ENCODE peak calls at places on chromosomes 16 and 17, in nine cellular contexts. One of them, this sample, is unnamed.

GRCh38 chr17:78396436-78397335 is 18.2 kb downstream of the PGS1 start:
- DNase-seq in M059J: no peak
- DNase-seq in activated T-cell treated with anti-CD3 and anti-CD28 coated beads, Interleukin-2, amount 50 U/mL, for 72 hours: no peak
- DNase-seq in NCI-H524: no peak
- DNase-seq in activated naive CD8-positive, alpha-beta T cell treated with anti-CD3 and anti-CD28 coated beads for 36 hours: no peak
- DNase-seq in HFFc6: no peak
- DNase-seq in GOT3: no peak
- DNase-seq in left ventricle myocardium inferior: peak; percentile 58
- DNase-seq in cerebellar cortex: no peak
- DNase-seq in this sample: no peak

GRCh38 chr17:77601054-77601979 is 357.2 kb upstream of the TNRC6C start:
- DNase-seq in GOT3: no peak
- DNase-seq in M059J: no peak
- DNase-seq in left ventricle myocardium inferior: peak; percentile 73
- DNase-seq in cerebellar cortex: peak; percentile 34
- DNase-seq in activated T-cell treated with anti-CD3 and anti-CD28 coated beads, Interleukin-2, amount 50 U/mL, for 72 hours: no peak
- DNase-seq in activated naive CD8-positive, alpha-beta T cell treated with anti-CD3 and anti-CD28 coated beads for 36 hours: no peak
- DNase-seq in NCI-H524: no peak
- DNase-seq in HFFc6: no peak
- DNase-seq in this sample: no peak

GRCh38 chr17:72591500-72592241 is 470.9 kb downstream of the SOX9 start:
- DNase-seq in activated T-cell treated with anti-CD3 and anti-CD28 coated beads, Interleukin-2, amount 50 U/mL, for 72 hours: peak; percentile 18
- DNase-seq in GOT3: no peak
- DNase-seq in HFFc6: no peak
- DNase-seq in left ventricle myocardium inferior: no peak
- DNase-seq in NCI-H524: peak; percentile 45
- DNase-seq in M059J: peak; percentile 53
- DNase-seq in activated naive CD8-positive, alpha-beta T cell treated with anti-CD3 and anti-CD28 coated beads for 36 hours: peak; percentile 20
- DNase-seq in cerebellar cortex: no peak
- DNase-seq in this sample: no peak

GRCh38 chr16:63714876-63715275 is 1407.0 kb downstream of the CDH11 start:
- DNase-seq in left ventricle myocardium inferior: no peak
- DNase-seq in HFFc6: no peak
- DNase-seq in M059J: no peak
- DNase-seq in activated naive CD8-positive, alpha-beta T cell treated with anti-CD3 and anti-CD28 coated beads for 36 hours: no peak
- DNase-seq in cerebellar cortex: no peak
- DNase-seq in GOT3: no peak
- DNase-seq in NCI-H524: no peak
- DNase-seq in activated T-cell treated with anti-CD3 and anti-CD28 coated beads, Interleukin-2, amount 50 U/mL, for 72 hours: no peak
- DNase-seq in this sample: peak; percentile 44

GRCh38 chr17:81305051-81305630 is 10.0 kb upstream of the SLC38A10 start:
- DNase-seq in cerebellar cortex: no peak
- DNase-seq in activated naive CD8-positive, alpha-beta T cell treated with anti-CD3 and anti-CD28 coated beads for 36 hours: no peak
- DNase-seq in M059J: no peak
- DNase-seq in HFFc6: no peak
- DNase-seq in GOT3: no peak
- DNase-seq in left ventricle myocardium inferior: no peak
- DNase-seq in NCI-H524: peak; percentile 95
- DNase-seq in activated T-cell treated with anti-CD3 and anti-CD28 coated beads, Interleukin-2, amount 50 U/mL, for 72 hours: no peak
- DNase-seq in this sample: no peak

GRCh38 chr17:45342306-45342705 is 25.5 kb upstream of the MAP3K14 start:
- DNase-seq in GOT3: no peak
- DNase-seq in activated naive CD8-positive, alpha-beta T cell treated with anti-CD3 and anti-CD28 coated beads for 36 hours: no peak
- DNase-seq in cerebellar cortex: no peak
- DNase-seq in HFFc6: no peak
- DNase-seq in left ventricle myocardium inferior: no peak
- DNase-seq in NCI-H524: no peak
- DNase-seq in activated T-cell treated with anti-CD3 and anti-CD28 coated beads, Interleukin-2, amount 50 U/mL, for 72 hours: no peak
- DNase-seq in M059J: no peak
- DNase-seq in this sample: no peak

GRCh38 chr16:10668322-10669045 is 26.2 kb downstream of the TEKT5 start:
- DNase-seq in NCI-H524: peak; percentile 60
- DNase-seq in activated T-cell treated with anti-CD3 and anti-CD28 coated beads, Interleukin-2, amount 50 U/mL, for 72 hours: peak; percentile 26
- DNase-seq in left ventricle myocardium inferior: no peak
- DNase-seq in cerebellar cortex: peak; percentile 11
- DNase-seq in GOT3: no peak
- DNase-seq in activated naive CD8-positive, alpha-beta T cell treated with anti-CD3 and anti-CD28 coated beads for 36 hours: peak; percentile 3
- DNase-seq in HFFc6: no peak
- DNase-seq in M059J: no peak
- DNase-seq in this sample: no peak

GRCh38 chr17:66126231-66126630 is 65.7 kb downstream of the CEP112 start:
- DNase-seq in GOT3: no peak
- DNase-seq in M059J: no peak
- DNase-seq in NCI-H524: no peak
- DNase-seq in activated naive CD8-positive, alpha-beta T cell treated with anti-CD3 and anti-CD28 coated beads for 36 hours: no peak
- DNase-seq in left ventricle myocardium inferior: no peak
- DNase-seq in HFFc6: no peak
- DNase-seq in activated T-cell treated with anti-CD3 and anti-CD28 coated beads, Interleukin-2, amount 50 U/mL, for 72 hours: no peak
- DNase-seq in cerebellar cortex: no peak
- DNase-seq in this sample: no peak

GRCh38 chr16:88298882-88299745 is 83.6 kb upstream of the ZNF469 start:
- DNase-seq in GOT3: no peak
- DNase-seq in left ventricle myocardium inferior: no peak
- DNase-seq in M059J: peak; percentile 26
- DNase-seq in HFFc6: peak; percentile 40
- DNase-seq in activated naive CD8-positive, alpha-beta T cell treated with anti-CD3 and anti-CD28 coated beads for 36 hours: no peak
- DNase-seq in NCI-H524: no peak
- DNase-seq in cerebellar cortex: no peak
- DNase-seq in activated T-cell treated with anti-CD3 and anti-CD28 coated beads, Interleukin-2, amount 50 U/mL, for 72 hours: peak; percentile 6
- DNase-seq in this sample: no peak

GRCh38 chr16:47493358-47494337 is 32.5 kb downstream of the PHKB start:
- DNase-seq in left ventricle myocardium inferior: no peak
- DNase-seq in M059J: no peak
- DNase-seq in cerebellar cortex: no peak
- DNase-seq in NCI-H524: no peak
- DNase-seq in HFFc6: no peak
- DNase-seq in activated naive CD8-positive, alpha-beta T cell treated with anti-CD3 and anti-CD28 coated beads for 36 hours: no peak
- DNase-seq in GOT3: no peak
- DNase-seq in activated T-cell treated with anti-CD3 and anti-CD28 coated beads, Interleukin-2, amount 50 U/mL, for 72 hours: no peak
- DNase-seq in this sample: no peak

GRCh38 chr16:56679813-56680212 is 2.5 kb upstream of the MT1X start:
- DNase-seq in left ventricle myocardium inferior: no peak
- DNase-seq in M059J: peak; percentile 67
- DNase-seq in GOT3: no peak
- DNase-seq in cerebellar cortex: no peak
- DNase-seq in activated naive CD8-positive, alpha-beta T cell treated with anti-CD3 and anti-CD28 coated beads for 36 hours: no peak
- DNase-seq in activated T-cell treated with anti-CD3 and anti-CD28 coated beads, Interleukin-2, amount 50 U/mL, for 72 hours: peak; percentile 52
- DNase-seq in HFFc6: no peak
- DNase-seq in NCI-H524: no peak
- DNase-seq in this sample: no peak

GRCh38 chr16:4114257-4115208 is 1.7 kb downstream of the ADCY9 start:
- DNase-seq in GOT3: no peak
- DNase-seq in activated naive CD8-positive, alpha-beta T cell treated with anti-CD3 and anti-CD28 coated beads for 36 hours: no peak
- DNase-seq in M059J: peak; percentile 12
- DNase-seq in NCI-H524: no peak
- DNase-seq in activated T-cell treated with anti-CD3 and anti-CD28 coated beads, Interleukin-2, amount 50 U/mL, for 72 hours: no peak
- DNase-seq in HFFc6: no peak
- DNase-seq in cerebellar cortex: no peak
- DNase-seq in left ventricle myocardium inferior: peak; percentile 21
- DNase-seq in this sample: no peak

GRCh38 chr17:2798679-2799078 is 2.4 kb downstream of the RAP1GAP2 start:
- DNase-seq in M059J: no peak
- DNase-seq in left ventricle myocardium inferior: no peak
- DNase-seq in GOT3: no peak
- DNase-seq in cerebellar cortex: no peak
- DNase-seq in NCI-H524: no peak
- DNase-seq in activated T-cell treated with anti-CD3 and anti-CD28 coated beads, Interleukin-2, amount 50 U/mL, for 72 hours: no peak
- DNase-seq in activated naive CD8-positive, alpha-beta T cell treated with anti-CD3 and anti-CD28 coated beads for 36 hours: no peak
- DNase-seq in HFFc6: no peak
- DNase-seq in this sample: no peak

GRCh38 chr17:8015957-8016631 is 13.7 kb downstream of the GUCY2D start:
- DNase-seq in GOT3: no peak
- DNase-seq in activated naive CD8-positive, alpha-beta T cell treated with anti-CD3 and anti-CD28 coated beads for 36 hours: no peak
- DNase-seq in activated T-cell treated with anti-CD3 and anti-CD28 coated beads, Interleukin-2, amount 50 U/mL, for 72 hours: peak; percentile 31
- DNase-seq in NCI-H524: no peak
- DNase-seq in M059J: no peak
- DNase-seq in left ventricle myocardium inferior: no peak
- DNase-seq in HFFc6: no peak
- DNase-seq in cerebellar cortex: no peak
- DNase-seq in this sample: no peak

GRCh38 chr16:2963611-2964415 is at the start of gene KREMEN2:
- DNase-seq in M059J: peak; percentile 65
- DNase-seq in NCI-H524: peak; percentile 90
- DNase-seq in activated naive CD8-positive, alpha-beta T cell treated with anti-CD3 and anti-CD28 coated beads for 36 hours: peak; percentile 54
- DNase-seq in GOT3: no peak
- DNase-seq in cerebellar cortex: peak; percentile 82
- DNase-seq in activated T-cell treated with anti-CD3 and anti-CD28 coated beads, Interleukin-2, amount 50 U/mL, for 72 hours: no peak
- DNase-seq in left ventricle myocardium inferior: no peak
- DNase-seq in HFFc6: no peak
- DNase-seq in this sample: no peak